ENCODE peak calls at places on chromosome 20, in four cellular contexts. W is CD14-positive monocyte, A is A549, Q is SK-N-SH. J is an unnamed sample.

GRCh38 chr20:16537025-16537665 is 36.1 kb downstream of the KIF16B start:
- DNase-seq in Q (no peak), A (no peak), W (no peak), J (no peak)

GRCh38 chr20:43969501-43969900 is 54.8 kb downstream of the TOX2 start:
- DNase-seq in W (no peak), Q (no peak), A (no peak), J (no peak)

GRCh38 chr20:15613530-15613929 is 959.7 kb downstream of the KIF16B start:
- DNase-seq in A (no peak), Q (no peak), W (no peak), J (no peak)

GRCh38 chr20:25006431-25007167 is 14.0 kb upstream of the APMAP start:
- DNase-seq in Q (no peak), A (no peak), W (no peak), J (no peak)

GRCh38 chr20:4896971-4897497 is 104.3 kb downstream of the SLC23A2 start:
- DNase-seq in Q (no peak), W (no peak), A (no peak), J (no peak)

GRCh38 chr20:1125266-1125665 is 6.9 kb downstream of the PSMF1 start:
- DNase-seq in A (no peak), W (no peak), Q (no peak), J (no peak)

GRCh38 chr20:49352821-49353220 is 75.0 kb upstream of the ZNFX1 start:
- DNase-seq in Q (no peak), A (no peak), W (no peak), J (no peak)

GRCh38 chr20:46688151-46689081 is 828 bp downstream of the TP53RK start:
- DNase-seq in A (peak; percentile 51), Q (no peak), W (no peak), J (peak; percentile 62)

GRCh38 chr20:21291026-21291425 is 12.1 kb upstream of the XRN2 start:
- DNase-seq in Q (no peak), W (no peak), A (no peak), J (no peak)

GRCh38 chr20:4813839-4814695 is 92.4 kb downstream of the PRND start:
- DNase-seq in Q (no peak), W (peak; percentile 77), A (no peak), J (no peak)

GRCh38 chr20:8018928-8019177 is 708 bp downstream of the TMX4 start:
- DNase-seq in A (no peak), W (no peak), Q (no peak), J (no peak)

GRCh38 chr20:54172856-54173652 is 732 bp downstream of the CYP24A1 start:
- DNase-seq in A (no peak), W (no peak), Q (peak; percentile 56), J (no peak)

GRCh38 chr20:38201356-38201755 is 36.3 kb upstream of the TGM2 start:
- DNase-seq in A (peak; percentile 61), Q (no peak), W (peak; percentile 92), J (peak; percentile 93)

GRCh38 chr20:44780226-44780625 is 30.1 kb downstream of the RIMS4 start:
- DNase-seq in W (no peak), A (peak; percentile 44), Q (no peak), J (peak; percentile 75)

GRCh38 chr20:6492396-6493055 is 275.0 kb upstream of the BMP2 start:
- DNase-seq in Q (no peak), A (no peak), W (no peak), J (peak; percentile 12)

GRCh38 chr20:8305449-8305978 is 173.4 kb downstream of the PLCB1 start:
- DNase-seq in W (peak; percentile 51), Q (peak; percentile 25), A (peak; percentile 71), J (peak; percentile 46)

GRCh38 chr20:23242556-23243180 is 107.9 kb upstream of the NXT1 start:
- DNase-seq in A (no peak), W (no peak), Q (no peak), J (no peak)

GRCh38 chr20:25281541-25281991 is 33.7 kb downstream of the PYGB start:
- DNase-seq in W (peak; percentile 29), Q (no peak), A (no peak), J (no peak)

GRCh38 chr20:38034108-38034649 is 633 bp downstream of the RPRD1B start:
- DNase-seq in W (no peak), A (no peak), Q (no peak), J (peak; percentile 39)

GRCh38 chr20:47139934-47140333 is 216.6 kb downstream of the ZMYND8 start:
- DNase-seq in Q (no peak), A (peak; percentile 59), W (no peak), J (peak; percentile 70)

GRCh38 chr20:45427236-45428149 is 11.6 kb downstream of the PIGT start:
- DNase-seq in A (no peak), W (no peak), Q (peak; percentile 80), J (no peak)

GRCh38 chr20:18001131-18001921 is 32.5 kb downstream of the MGME1 start:
- DNase-seq in W (peak; percentile 50), A (peak; percentile 54), Q (no peak), J (peak; percentile 90)

GRCh38 chr20:4795394-4795793 is 73.7 kb downstream of the PRND start:
- DNase-seq in A (peak; percentile 70), W (peak; percentile 82), Q (no peak), J (peak; percentile 51)

GRCh38 chr20:60046011-60046413 is 87.8 kb downstream of the CDH26 start:
- DNase-seq in W (no peak), Q (no peak), A (no peak), J (no peak)

GRCh38 chr20:1229541-1229940 is 3.7 kb downstream of the RAD21L1 start:
- DNase-seq in A (no peak), W (no peak), Q (no peak), J (no peak)

GRCh38 chr20:58650776-58651547 is at the start of gene STX16:
- DNase-seq in A (peak; percentile 96), W (peak; percentile 84), Q (peak; percentile 96), J (peak; percentile 100)

GRCh38 chr20:12838261-12838866 is 170.4 kb upstream of the SPTLC3 start:
- DNase-seq in Q (no peak), A (peak; percentile 26), W (no peak), J (no peak)

GRCh38 chr20:17520583-17520982 is 10.6 kb downstream of the BFSP1 start:
- DNase-seq in W (no peak), A (no peak), Q (no peak), J (no peak)

GRCh38 chr20:34570859-34571306 is 12.4 kb downstream of the MAP1LC3A start:
- DNase-seq in Q (no peak), W (no peak), A (no peak), J (no peak)

GRCh38 chr20:58012731-58013510 is 215.5 kb downstream of the ANKRD60 start:
- DNase-seq in Q (no peak), W (peak; percentile 26), A (no peak), J (no peak)

DNA sequence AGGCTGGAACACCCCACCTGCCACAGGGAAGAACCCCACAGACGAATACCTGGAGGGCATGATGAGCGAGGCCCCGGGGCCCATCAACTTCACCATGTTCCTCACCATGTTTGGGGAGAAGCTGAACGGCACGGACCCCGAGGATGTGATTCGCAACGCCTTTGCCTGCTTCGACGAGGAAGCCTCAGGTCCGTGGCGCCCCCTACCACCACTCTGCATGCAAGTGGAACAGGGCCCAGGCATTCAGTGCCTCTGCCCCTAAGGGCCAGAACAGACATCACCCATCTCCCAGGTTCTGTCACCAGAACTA is 6.6 kb downstream of the MYL9 start:
- DNase-seq in Q (peak; percentile 54), W (no peak), A (no peak), J (no peak)
- TF ChIP-seq CTCF in Q (peak; percentile 26), W (no peak), A (no peak), J (no peak)

GRCh38 chr20:62461157-62461556 is 14.6 kb downstream of the GATA5 start:
- DNase-seq in W (no peak), Q (no peak), A (no peak), J (no peak)
- TF ChIP-seq CTCF in W (no peak), Q (no peak), A (no peak), J (no peak)

GRCh38 chr20:52031574-52032303 is 159.8 kb downstream of the ZFP64 start:
- DNase-seq in Q (no peak), A (peak; percentile 53), W (no peak), J (no peak)

GRCh38 chr20:52033313-52033712 is 158.3 kb downstream of the ZFP64 start:
- DNase-seq in Q (no peak), A (no peak), W (no peak), J (no peak)

GRCh38 chr20:52037370-52037769 is 154.2 kb downstream of the ZFP64 start:
- DNase-seq in A (no peak), W (no peak), Q (no peak), J (no peak)

GRCh38 chr20:52035977-52036376 is 155.6 kb downstream of the ZFP64 start:
- DNase-seq in Q (no peak), A (no peak), W (no peak), J (no peak)

DNA sequence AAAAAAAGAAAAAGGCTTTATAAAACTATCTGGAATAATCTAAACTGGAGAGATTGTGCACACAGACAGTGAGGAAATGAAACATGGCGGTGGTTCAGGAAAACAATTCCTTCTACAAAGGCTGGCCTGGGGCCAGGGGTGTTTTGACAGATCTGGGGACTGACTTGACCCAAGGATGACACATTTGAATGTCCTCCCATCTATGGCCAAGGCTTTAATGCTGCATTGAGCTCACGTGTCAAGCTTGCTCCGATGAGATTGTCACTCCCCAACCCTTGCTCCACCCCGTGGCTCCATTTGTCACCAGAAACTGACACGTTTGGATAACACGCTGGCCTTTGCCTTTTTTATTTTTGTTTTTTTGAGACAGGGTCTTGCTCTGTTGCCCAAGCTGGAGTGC is 156.1 kb downstream of the ZFP64 start:
- DNase-seq in W (no peak), Q (no peak), A (no peak), J (no peak)
- TF ChIP-seq CTCF in W (no peak), Q (no peak), A (no peak), J (no peak)

GRCh38 chr20:50689864-50690263 is 1.5 kb downstream of the RIPOR3 start:
- DNase-seq in Q (peak; percentile 82), W (no peak), A (no peak), J (no peak)

GRCh38 chr20:50691585-50692552 is 527 bp upstream of the RIPOR3 start:
- DNase-seq in W (no peak), Q (peak; percentile 76), A (no peak), J (no peak)

GRCh38 chr20:50692553-50692933 is 1.2 kb upstream of the RIPOR3 start:
- DNase-seq in Q (no peak), A (no peak), W (no peak), J (no peak)

GRCh38 chr20:50690979-50691584 is at the start of gene RIPOR3:
- DNase-seq in Q (peak; percentile 67), A (no peak), W (no peak), J (no peak)

GRCh38 chr20:50690562-50690978 is 772 bp downstream of the RIPOR3 start:
- DNase-seq in W (no peak), A (no peak), Q (no peak), J (no peak)
- TF ChIP-seq CTCF in W (no peak), A (no peak), Q (no peak), J (no peak)